ENCODE peak calls at places on chromosomes 7 and 10, in seven cellular contexts. One of them, this sample, is unnamed.

GRCh38 chr10:70649526-70649925 is 22.8 kb upstream of the ADAMTS14 start:
- DNase-seq in HCT116: no peak
- DNase-seq in AG04449: no peak
- DNase-seq in H1: no peak
- DNase-seq in neural progenitor cell: no peak
- DNase-seq in lower leg skin: peak
- DNase-seq in GM23338: no peak
- DNase-seq in this sample: no peak

GRCh38 chr7:143381427-143382125 is 431 bp downstream of the ZYX start:
- DNase-seq in HCT116: no peak
- DNase-seq in GM23338: no peak
- DNase-seq in AG04449: no peak
- DNase-seq in neural progenitor cell: peak
- DNase-seq in lower leg skin: peak
- DNase-seq in H1: no peak
- DNase-seq in this sample: no peak

GRCh38 chr7:24378871-24379608 is 95.0 kb downstream of the NPY start:
- DNase-seq in GM23338: no peak
- DNase-seq in HCT116: peak
- DNase-seq in H1: no peak
- DNase-seq in lower leg skin: no peak
- DNase-seq in AG04449: no peak
- DNase-seq in neural progenitor cell: no peak
- DNase-seq in this sample: no peak

GRCh38 chr7:5692112-5692844 is 89.2 kb downstream of the RNF216 start:
- DNase-seq in GM23338: no peak
- DNase-seq in H1: no peak
- DNase-seq in lower leg skin: peak
- DNase-seq in neural progenitor cell: no peak
- DNase-seq in HCT116: no peak
- DNase-seq in AG04449: peak
- DNase-seq in this sample: no peak

GRCh38 chr10:24953350-24954074 is 1.1 kb upstream of the PRTFDC1 start:
- DNase-seq in HCT116: no peak
- DNase-seq in lower leg skin: peak
- DNase-seq in AG04449: no peak
- DNase-seq in H1: no peak
- DNase-seq in GM23338: no peak
- DNase-seq in neural progenitor cell: peak
- DNase-seq in this sample: no peak

GRCh38 chr10:78960316-78960800 is 108.4 kb upstream of the ZMIZ1 start:
- DNase-seq in GM23338: no peak
- DNase-seq in HCT116: no peak
- DNase-seq in lower leg skin: peak
- DNase-seq in neural progenitor cell: no peak
- DNase-seq in H1: no peak
- DNase-seq in AG04449: no peak
- DNase-seq in this sample: no peak

GRCh38 chr10:69051303-69051702 is 36.6 kb upstream of the SRGN start:
- DNase-seq in GM23338: no peak
- DNase-seq in HCT116: no peak
- DNase-seq in AG04449: no peak
- DNase-seq in H1: no peak
- DNase-seq in neural progenitor cell: no peak
- DNase-seq in lower leg skin: peak
- DNase-seq in this sample: peak

GRCh38 chr7:102432476-102433318 is 678 bp upstream of the ORAI2 start:
- DNase-seq in GM23338: no peak
- DNase-seq in neural progenitor cell: peak
- DNase-seq in HCT116: no peak
- DNase-seq in lower leg skin: no peak
- DNase-seq in H1: no peak
- DNase-seq in AG04449: no peak
- DNase-seq in this sample: no peak

GRCh38 chr10:7157091-7157490 is 253.7 kb downstream of the SFMBT2 start:
- DNase-seq in GM23338: no peak
- DNase-seq in H1: no peak
- DNase-seq in HCT116: no peak
- DNase-seq in neural progenitor cell: no peak
- DNase-seq in lower leg skin: no peak
- DNase-seq in AG04449: no peak
- DNase-seq in this sample: peak

GRCh38 chr7:114784177-114784576 is 137.7 kb upstream of the MDFIC start:
- DNase-seq in neural progenitor cell: no peak
- DNase-seq in lower leg skin: no peak
- DNase-seq in GM23338: no peak
- DNase-seq in H1: no peak
- DNase-seq in AG04449: no peak
- DNase-seq in HCT116: no peak
- DNase-seq in this sample: no peak

GRCh38 chr10:127889605-127890195 is 3.0 kb downstream of the CLRN3 start:
- DNase-seq in AG04449: no peak
- DNase-seq in H1: no peak
- DNase-seq in lower leg skin: no peak
- DNase-seq in HCT116: no peak
- DNase-seq in neural progenitor cell: no peak
- DNase-seq in GM23338: no peak
- DNase-seq in this sample: peak

GRCh38 chr10:5283305-5284158 is 81.2 kb upstream of the UCN3 start:
- DNase-seq in H1: no peak
- DNase-seq in HCT116: peak
- DNase-seq in GM23338: peak
- DNase-seq in AG04449: no peak
- DNase-seq in neural progenitor cell: peak
- DNase-seq in lower leg skin: peak
- DNase-seq in this sample: no peak

GRCh38 chr10:104300002-104300735 is 31.2 kb downstream of the GSTO2 start:
- DNase-seq in lower leg skin: no peak
- DNase-seq in GM23338: no peak
- DNase-seq in H1: no peak
- DNase-seq in neural progenitor cell: no peak
- DNase-seq in HCT116: no peak
- DNase-seq in AG04449: peak
- DNase-seq in this sample: no peak

GRCh38 chr7:73536479-73536878 is 14.4 kb upstream of the BAZ1B start:
- DNase-seq in neural progenitor cell: no peak
- DNase-seq in H1: no peak
- DNase-seq in HCT116: no peak
- DNase-seq in lower leg skin: no peak
- DNase-seq in AG04449: no peak
- DNase-seq in GM23338: no peak
- DNase-seq in this sample: no peak

GRCh38 chr10:44051584-44052385 is 333.1 kb downstream of the CXCL12 start:
- DNase-seq in H1: no peak
- DNase-seq in GM23338: no peak
- DNase-seq in AG04449: no peak
- DNase-seq in lower leg skin: no peak
- DNase-seq in HCT116: no peak
- DNase-seq in neural progenitor cell: no peak
- DNase-seq in this sample: no peak

DNA sequence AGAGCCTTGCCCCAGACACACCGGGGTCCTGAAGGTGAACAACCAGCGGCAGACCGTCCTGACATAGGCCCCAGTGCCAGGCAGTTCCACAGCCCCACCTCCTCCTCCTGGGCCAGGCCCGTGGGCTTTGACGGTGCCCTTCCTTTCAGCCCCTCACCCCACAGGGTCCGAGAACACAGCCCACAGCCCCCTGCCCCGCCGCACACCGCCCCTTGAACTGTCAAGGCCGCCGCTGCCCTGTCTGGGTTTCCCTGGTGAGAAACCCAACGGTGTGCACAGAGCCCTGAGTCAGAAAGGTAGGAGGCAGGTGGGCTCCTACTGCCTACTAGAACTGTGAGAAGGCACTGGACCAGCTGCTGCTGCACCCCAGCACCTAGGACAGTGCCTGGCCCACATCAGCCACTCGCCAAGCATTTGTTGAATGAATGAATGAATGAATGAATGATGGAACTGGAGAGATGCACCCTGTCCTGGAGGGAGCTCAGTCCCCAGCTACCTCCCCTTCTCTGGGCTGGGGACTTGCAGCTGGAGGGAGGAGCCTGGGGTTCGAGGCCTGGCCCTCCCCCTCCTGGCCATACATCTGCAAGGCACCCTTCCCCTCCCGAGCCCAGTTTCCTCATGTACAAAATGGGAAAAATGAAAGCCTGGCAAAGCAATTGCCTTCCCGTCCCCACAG is 117.9 kb downstream of the SLIT1 start:
- DNase-seq in H1: no peak
- DNase-seq in GM23338: peak
- DNase-seq in neural progenitor cell: peak
- DNase-seq in HCT116: no peak
- DNase-seq in lower leg skin: no peak
- DNase-seq in AG04449: no peak
- DNase-seq in this sample: no peak
- TF ChIP-seq CTCF in H1: peak
- TF ChIP-seq CTCF in GM23338: peak
- TF ChIP-seq CTCF in neural progenitor cell: peak
- TF ChIP-seq CTCF in HCT116: peak
- TF ChIP-seq CTCF in lower leg skin: no peak
- TF ChIP-seq CTCF in AG04449: no peak
- TF ChIP-seq CTCF in this sample: no peak

GRCh38 chr7:44377134-44377463 is 51.7 kb upstream of the CAMK2B start:
- DNase-seq in H1: no peak
- DNase-seq in neural progenitor cell: no peak
- DNase-seq in AG04449: no peak
- DNase-seq in lower leg skin: no peak
- DNase-seq in HCT116: no peak
- DNase-seq in GM23338: no peak
- DNase-seq in this sample: no peak

GRCh38 chr7:44376429-44377133 is 51.2 kb upstream of the CAMK2B start:
- DNase-seq in neural progenitor cell: no peak
- DNase-seq in H1: no peak
- DNase-seq in HCT116: no peak
- DNase-seq in AG04449: no peak
- DNase-seq in lower leg skin: no peak
- DNase-seq in GM23338: no peak
- DNase-seq in this sample: no peak

GRCh38 chr7:44375926-44376342 is 50.5 kb upstream of the CAMK2B start:
- DNase-seq in H1: no peak
- DNase-seq in GM23338: no peak
- DNase-seq in AG04449: no peak
- DNase-seq in HCT116: no peak
- DNase-seq in neural progenitor cell: no peak
- DNase-seq in lower leg skin: no peak
- DNase-seq in this sample: no peak

GRCh38 chr7:44374007-44374763 is 48.8 kb upstream of the CAMK2B start:
- DNase-seq in H1: no peak
- DNase-seq in HCT116: no peak
- DNase-seq in AG04449: no peak
- DNase-seq in lower leg skin: no peak
- DNase-seq in GM23338: no peak
- DNase-seq in neural progenitor cell: no peak
- DNase-seq in this sample: no peak

DNA sequence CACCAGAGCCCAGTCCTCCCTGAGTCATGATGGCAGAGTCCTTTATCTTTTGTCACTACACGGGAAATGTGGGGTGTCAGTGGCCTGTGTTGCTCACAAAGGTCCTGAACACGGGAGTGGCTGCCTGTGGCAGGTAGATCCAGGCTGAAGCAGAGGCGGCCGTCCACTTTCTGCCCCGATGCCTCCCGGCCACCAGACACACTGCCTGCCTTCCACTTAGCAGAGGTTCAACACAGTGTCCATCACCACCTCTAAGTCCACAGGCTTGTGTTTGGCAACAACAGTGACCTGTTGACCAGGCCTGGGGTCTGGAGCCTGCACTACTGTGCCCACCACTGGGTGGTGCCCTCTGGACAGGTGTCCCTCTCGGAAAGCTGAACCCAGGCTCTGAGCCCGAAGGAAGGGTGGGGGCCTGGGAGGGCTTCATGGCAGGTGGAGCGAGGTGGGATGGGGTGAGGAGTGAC is 49.9 kb upstream of the CAMK2B start:
- DNase-seq in GM23338: peak
- DNase-seq in lower leg skin: no peak
- DNase-seq in neural progenitor cell: peak
- DNase-seq in HCT116: no peak
- DNase-seq in H1: no peak
- DNase-seq in AG04449: no peak
- DNase-seq in this sample: no peak
- TF ChIP-seq CTCF in GM23338: peak
- TF ChIP-seq CTCF in lower leg skin: no peak
- TF ChIP-seq CTCF in neural progenitor cell: peak
- TF ChIP-seq CTCF in HCT116: peak
- TF ChIP-seq CTCF in H1: peak
- TF ChIP-seq CTCF in AG04449: no peak
- TF ChIP-seq CTCF in this sample: no peak

DNA sequence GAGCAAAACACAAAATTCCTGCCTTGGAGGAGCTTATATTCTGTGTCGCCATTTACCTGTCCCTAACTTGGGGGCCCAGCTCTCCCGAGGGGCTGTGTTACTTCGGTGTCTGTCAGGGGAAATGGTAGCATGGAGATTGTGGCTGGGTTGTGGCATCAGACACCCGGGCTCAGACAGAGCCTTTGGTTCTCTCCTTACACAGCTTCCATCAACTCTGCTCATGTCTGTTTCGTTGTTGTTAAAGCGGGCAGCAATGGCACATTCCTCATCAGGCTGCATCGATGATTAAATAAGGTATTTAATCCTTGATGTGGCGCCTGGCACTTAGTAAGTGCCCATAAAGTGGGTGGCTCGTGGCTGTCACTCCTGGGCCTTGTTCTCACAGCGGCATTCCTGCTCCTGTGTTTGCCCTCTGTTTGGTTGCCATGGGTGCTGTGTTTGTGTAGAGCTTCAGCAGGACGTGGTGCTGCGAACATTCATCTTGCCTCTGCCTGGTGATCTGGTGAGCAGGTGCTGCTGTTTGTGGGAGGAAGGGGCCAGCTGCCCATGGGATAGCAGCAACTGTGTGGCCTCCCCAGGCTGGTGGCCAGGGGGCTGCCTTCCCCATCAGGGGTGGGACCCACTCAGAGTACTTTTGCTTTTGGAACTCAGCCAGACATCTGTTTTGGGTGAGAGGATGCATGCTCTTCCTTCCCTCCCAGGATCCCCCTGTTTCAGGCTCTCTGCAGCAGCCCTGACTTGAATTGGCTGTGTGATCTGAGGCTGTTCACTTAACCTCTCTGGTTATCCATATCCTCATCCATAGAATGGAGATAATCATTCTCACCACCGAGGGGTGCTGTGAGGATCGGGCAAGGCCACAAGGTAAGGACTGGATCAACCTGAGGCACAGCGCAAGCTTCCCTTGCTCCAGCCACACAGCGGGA is 207.2 kb upstream of the SVIL start:
- DNase-seq in AG04449: no peak
- DNase-seq in H1: no peak
- DNase-seq in neural progenitor cell: peak
- DNase-seq in lower leg skin: peak
- DNase-seq in GM23338: peak
- DNase-seq in HCT116: no peak
- DNase-seq in this sample: no peak
- TF ChIP-seq CTCF in AG04449: no peak
- TF ChIP-seq CTCF in H1: peak
- TF ChIP-seq CTCF in neural progenitor cell: no peak
- TF ChIP-seq CTCF in lower leg skin: no peak
- TF ChIP-seq CTCF in GM23338: peak
- TF ChIP-seq CTCF in HCT116: no peak
- TF ChIP-seq CTCF in this sample: no peak

DNA sequence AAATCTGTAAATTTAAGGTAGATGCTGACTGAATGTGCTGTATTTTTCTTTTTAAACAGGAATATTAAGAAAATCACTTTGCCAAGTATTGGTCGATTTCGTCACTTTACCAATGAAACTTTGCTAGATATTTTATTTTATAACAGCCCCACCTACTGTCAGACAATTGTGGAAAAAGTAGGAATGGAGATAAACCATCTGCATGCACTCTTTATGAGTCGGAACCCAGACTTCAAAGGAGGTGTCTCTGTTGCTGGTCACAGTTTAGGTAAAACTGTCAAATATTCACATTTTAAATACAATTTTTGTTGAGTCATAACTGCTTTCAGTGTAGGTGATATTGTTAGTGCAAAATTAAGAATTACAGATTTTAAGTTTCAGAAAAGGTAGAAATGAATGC is 25.2 kb downstream of the SEC23IP start:
- DNase-seq in AG04449: no peak
- DNase-seq in H1: no peak
- DNase-seq in GM23338: no peak
- DNase-seq in neural progenitor cell: no peak
- DNase-seq in HCT116: no peak
- DNase-seq in lower leg skin: no peak
- DNase-seq in this sample: no peak
- TF ChIP-seq CTCF in AG04449: no peak
- TF ChIP-seq CTCF in H1: no peak
- TF ChIP-seq CTCF in GM23338: no peak
- TF ChIP-seq CTCF in neural progenitor cell: no peak
- TF ChIP-seq CTCF in HCT116: no peak
- TF ChIP-seq CTCF in lower leg skin: no peak
- TF ChIP-seq CTCF in this sample: no peak

This sample was measured in HL-60.